ENCODE peak calls at places on chromosomes 13 and 19, in five cellular contexts. One of them, this sample, is unnamed. For H3K9me3, the result is how much of the 10 kb centered on the place peaks cover.

GRCh38 chr13:105616313-105617075 is 919.0 kb downstream of the EFNB2 start:
- DNase-seq in HCT116: no peak
- DNase-seq in Peyer's patch: no peak
- DNase-seq in upper lobe of right lung: no peak
- DNase-seq in lower lobe of right lung: no peak
- DNase-seq in this sample: no peak

GRCh38 chr13:111228262-111229144 is 91.9 kb upstream of the TEX29 start:
- DNase-seq in HCT116: no peak
- DNase-seq in Peyer's patch: no peak
- DNase-seq in upper lobe of right lung: no peak
- DNase-seq in lower lobe of right lung: no peak
- DNase-seq in this sample: no peak

GRCh38 chr13:45046445-45046844 is 57.1 kb downstream of the GPALPP1 start:
- DNase-seq in HCT116: no peak
- DNase-seq in Peyer's patch: no peak
- DNase-seq in upper lobe of right lung: no peak
- DNase-seq in lower lobe of right lung: no peak
- DNase-seq in this sample: no peak

GRCh38 chr19:43651758-43652545 is 12.3 kb upstream of the CADM4 start:
- DNase-seq in HCT116: no peak
- DNase-seq in Peyer's patch: peak
- DNase-seq in upper lobe of right lung: no peak
- DNase-seq in lower lobe of right lung: no peak
- DNase-seq in this sample: no peak

GRCh38 chr19:13951043-13951442 is 1.3 kb upstream of the DCAF15 start:
- DNase-seq in HCT116: no peak
- DNase-seq in Peyer's patch: no peak
- DNase-seq in upper lobe of right lung: no peak
- DNase-seq in lower lobe of right lung: no peak
- DNase-seq in this sample: no peak

GRCh38 chr13:73913043-73913740 is 221.0 kb downstream of the KLF12 start:
- DNase-seq in HCT116: no peak
- DNase-seq in Peyer's patch: no peak
- DNase-seq in upper lobe of right lung: no peak
- DNase-seq in lower lobe of right lung: no peak
- DNase-seq in this sample: no peak

GRCh38 chr19:50300051-50300450 is 29.1 kb downstream of the KCNC3 start:
- DNase-seq in HCT116: no peak
- DNase-seq in Peyer's patch: no peak
- DNase-seq in upper lobe of right lung: no peak
- DNase-seq in lower lobe of right lung: no peak
- DNase-seq in this sample: no peak

GRCh38 chr19:10624585-10624984 is 768 bp upstream of the SLC44A2 start:
- DNase-seq in HCT116: no peak
- DNase-seq in Peyer's patch: no peak
- DNase-seq in upper lobe of right lung: no peak
- DNase-seq in lower lobe of right lung: no peak
- DNase-seq in this sample: no peak

GRCh38 chr13:108987945-108988344 is 358.5 kb downstream of the MYO16 start:
- DNase-seq in HCT116: no peak
- DNase-seq in Peyer's patch: no peak
- DNase-seq in upper lobe of right lung: no peak
- DNase-seq in lower lobe of right lung: no peak
- DNase-seq in this sample: no peak

GRCh38 chr13:66673401-66673800 is 556.7 kb downstream of the PCDH9 start:
- DNase-seq in HCT116: no peak
- DNase-seq in Peyer's patch: no peak
- DNase-seq in upper lobe of right lung: no peak
- DNase-seq in lower lobe of right lung: no peak
- DNase-seq in this sample: no peak

GRCh38 chr13:40313269-40314200 is 352.9 kb downstream of the FOXO1 start:
- DNase-seq in HCT116: no peak
- DNase-seq in Peyer's patch: no peak
- DNase-seq in upper lobe of right lung: no peak
- DNase-seq in lower lobe of right lung: no peak
- DNase-seq in this sample: no peak

GRCh38 chr13:100163375-100163774 is 74.5 kb downstream of the PCCA start:
- DNase-seq in HCT116: no peak
- DNase-seq in Peyer's patch: no peak
- DNase-seq in upper lobe of right lung: no peak
- DNase-seq in lower lobe of right lung: no peak
- DNase-seq in this sample: no peak

GRCh38 chr19:3368848-3369336 is 2.5 kb downstream of the NFIC start:
- DNase-seq in HCT116: no peak
- DNase-seq in Peyer's patch: no peak
- DNase-seq in upper lobe of right lung: no peak
- DNase-seq in lower lobe of right lung: no peak
- DNase-seq in this sample: no peak

GRCh38 chr13:41148421-41149283 is 16.1 kb upstream of the KBTBD6 start:
- DNase-seq in HCT116: no peak
- DNase-seq in Peyer's patch: no peak
- DNase-seq in upper lobe of right lung: no peak
- DNase-seq in lower lobe of right lung: no peak
- DNase-seq in this sample: no peak

GRCh38 chr19:17441241-17442135 is 7.0 kb downstream of the TMEM221 start:
- DNase-seq in HCT116: no peak
- DNase-seq in Peyer's patch: no peak
- DNase-seq in upper lobe of right lung: no peak
- DNase-seq in lower lobe of right lung: no peak
- DNase-seq in this sample: no peak

GRCh38 chr19:9115307-9115813 is at the start of gene OR7G1:
- DNase-seq in HCT116: no peak
- DNase-seq in Peyer's patch: no peak
- DNase-seq in upper lobe of right lung: no peak
- DNase-seq in lower lobe of right lung: no peak
- DNase-seq in this sample: no peak

GRCh38 chr13:101706651-101707050 is 254.2 kb downstream of the ITGBL1 start:
- DNase-seq in HCT116: no peak
- DNase-seq in Peyer's patch: no peak
- DNase-seq in upper lobe of right lung: no peak
- DNase-seq in lower lobe of right lung: no peak
- DNase-seq in this sample: no peak

GRCh38 chr13:80469841-80470378 is 129.0 kb upstream of the SPRY2 start:
- DNase-seq in HCT116: no peak
- DNase-seq in Peyer's patch: no peak
- DNase-seq in upper lobe of right lung: no peak
- DNase-seq in lower lobe of right lung: no peak
- DNase-seq in this sample: no peak

GRCh38 chr13:30835442-30835841 is 70.6 kb upstream of the MEDAG start:
- DNase-seq in HCT116: no peak
- DNase-seq in Peyer's patch: no peak
- DNase-seq in upper lobe of right lung: no peak
- DNase-seq in lower lobe of right lung: no peak
- DNase-seq in this sample: no peak

GRCh38 chr19:4099054-4099764 is 24.7 kb downstream of the MAP2K2 start:
- DNase-seq in HCT116: no peak
- DNase-seq in Peyer's patch: no peak
- DNase-seq in upper lobe of right lung: peak
- DNase-seq in lower lobe of right lung: peak
- DNase-seq in this sample: no peak

GRCh38 chr13:23467048-23467931 is 33.8 kb upstream of the SACS start:
- DNase-seq in HCT116: no peak
- DNase-seq in Peyer's patch: no peak
- DNase-seq in upper lobe of right lung: no peak
- DNase-seq in lower lobe of right lung: no peak
- DNase-seq in this sample: no peak

GRCh38 chr19:23762884-23763711 is 4.4 kb upstream of the ZNF681 start:
- DNase-seq in HCT116: no peak
- DNase-seq in Peyer's patch: peak
- DNase-seq in upper lobe of right lung: peak
- DNase-seq in lower lobe of right lung: peak
- DNase-seq in this sample: peak

GRCh38 chr19:31693870-31694269 is 344.6 kb upstream of the TSHZ3 start:
- DNase-seq in HCT116: no peak
- DNase-seq in Peyer's patch: no peak
- DNase-seq in upper lobe of right lung: no peak
- DNase-seq in lower lobe of right lung: no peak
- DNase-seq in this sample: no peak

GRCh38 chr13:20353973-20354372 is 121.9 kb upstream of the GJB6 start:
- DNase-seq in HCT116: no peak
- DNase-seq in Peyer's patch: no peak
- DNase-seq in upper lobe of right lung: no peak
- DNase-seq in lower lobe of right lung: no peak
- DNase-seq in this sample: no peak

GRCh38 chr13:20340759-20341161 is 108.6 kb upstream of the GJB6 start:
- DNase-seq in HCT116: no peak
- DNase-seq in Peyer's patch: no peak
- DNase-seq in upper lobe of right lung: peak
- DNase-seq in lower lobe of right lung: no peak
- DNase-seq in this sample: no peak

GRCh38 chr13:88707652-88708051 is 1036.5 kb downstream of the SLITRK5 start:
- DNase-seq in HCT116: no peak
- DNase-seq in Peyer's patch: no peak
- DNase-seq in upper lobe of right lung: no peak
- DNase-seq in lower lobe of right lung: no peak
- DNase-seq in this sample: no peak
- H3K9me3 ChIP-seq in HCT116: under half
- H3K9me3 ChIP-seq in Peyer's patch: under half
- H3K9me3 ChIP-seq in upper lobe of right lung: under half
- H3K9me3 ChIP-seq in lower lobe of right lung: under half
- H3K9me3 ChIP-seq in this sample: under half

GRCh38 chr13:48414501-48414900 is 1.6 kb upstream of the LPAR6 start:
- DNase-seq in HCT116: no peak
- DNase-seq in Peyer's patch: no peak
- DNase-seq in upper lobe of right lung: no peak
- DNase-seq in lower lobe of right lung: no peak
- DNase-seq in this sample: no peak

GRCh38 chr13:48412881-48413351 is at the start of gene LPAR6:
- DNase-seq in HCT116: no peak
- DNase-seq in Peyer's patch: no peak
- DNase-seq in upper lobe of right lung: no peak
- DNase-seq in lower lobe of right lung: no peak
- DNase-seq in this sample: no peak

GRCh38 chr13:48411281-48412099 is 1.4 kb downstream of the LPAR6 start:
- DNase-seq in HCT116: no peak
- DNase-seq in Peyer's patch: no peak
- DNase-seq in upper lobe of right lung: no peak
- DNase-seq in lower lobe of right lung: no peak
- DNase-seq in this sample: no peak

GRCh38 chr13:48412100-48412556 is 785 bp downstream of the LPAR6 start:
- DNase-seq in HCT116: no peak
- DNase-seq in Peyer's patch: no peak
- DNase-seq in upper lobe of right lung: no peak
- DNase-seq in lower lobe of right lung: no peak
- DNase-seq in this sample: no peak

GRCh38 chr13:48415516-48415915 is 2.6 kb upstream of the LPAR6 start:
- DNase-seq in HCT116: no peak
- DNase-seq in Peyer's patch: no peak
- DNase-seq in upper lobe of right lung: no peak
- DNase-seq in lower lobe of right lung: no peak
- DNase-seq in this sample: no peak
- H3K9me3 ChIP-seq in HCT116: under half
- H3K9me3 ChIP-seq in Peyer's patch: under half
- H3K9me3 ChIP-seq in upper lobe of right lung: under half
- H3K9me3 ChIP-seq in lower lobe of right lung: under half
- H3K9me3 ChIP-seq in this sample: under half

DNA sequence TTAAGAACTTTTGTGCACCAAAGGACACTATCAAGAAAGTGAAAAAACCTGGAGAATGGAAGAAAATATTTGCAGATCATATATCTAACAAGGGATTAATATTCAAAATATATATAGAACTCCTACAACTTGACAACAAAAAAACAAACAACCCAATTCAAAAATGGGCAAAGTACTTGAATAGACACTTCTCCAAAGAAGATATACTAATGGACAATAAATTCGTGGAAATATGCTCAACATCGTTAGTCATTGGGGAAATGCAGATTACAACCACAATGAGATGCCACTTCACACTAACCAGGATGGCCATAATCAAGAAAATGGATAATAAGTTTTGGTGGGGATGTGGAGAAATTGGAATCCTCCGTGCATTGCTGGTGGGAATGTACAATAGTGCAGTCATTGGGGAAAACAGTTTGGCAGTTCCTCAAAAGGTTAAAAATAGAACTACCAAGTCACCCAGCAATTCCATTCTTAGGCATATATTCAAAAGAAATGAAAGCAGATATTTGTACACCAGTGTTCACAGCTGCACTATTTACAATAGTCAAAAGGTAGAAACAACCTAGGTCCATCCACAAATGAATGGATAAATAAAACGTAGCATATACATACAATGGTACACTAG is 2.2 kb upstream of the LSR start:
- DNase-seq in HCT116: no peak
- DNase-seq in Peyer's patch: no peak
- DNase-seq in upper lobe of right lung: no peak
- DNase-seq in lower lobe of right lung: no peak
- DNase-seq in this sample: no peak
- H3K9me3 ChIP-seq in HCT116: under half
- H3K9me3 ChIP-seq in Peyer's patch: under half
- H3K9me3 ChIP-seq in upper lobe of right lung: under half
- H3K9me3 ChIP-seq in lower lobe of right lung: under half
- H3K9me3 ChIP-seq in this sample: under half

GRCh38 chr19:22601906-22602630 is 32.1 kb upstream of the ZNF492 start:
- DNase-seq in HCT116: no peak
- DNase-seq in Peyer's patch: no peak
- DNase-seq in upper lobe of right lung: no peak
- DNase-seq in lower lobe of right lung: no peak
- DNase-seq in this sample: no peak
- H3K9me3 ChIP-seq in HCT116: under half
- H3K9me3 ChIP-seq in Peyer's patch: under half
- H3K9me3 ChIP-seq in upper lobe of right lung: under half
- H3K9me3 ChIP-seq in lower lobe of right lung: under half
- H3K9me3 ChIP-seq in this sample: under half

GRCh38 chr19:12198136-12198535 is 35.2 kb downstream of the ZNF136 start:
- DNase-seq in HCT116: no peak
- DNase-seq in Peyer's patch: no peak
- DNase-seq in upper lobe of right lung: no peak
- DNase-seq in lower lobe of right lung: no peak
- DNase-seq in this sample: no peak

GRCh38 chr19:12194827-12195500 is 32.1 kb downstream of the ZNF136 start:
- DNase-seq in HCT116: no peak
- DNase-seq in Peyer's patch: peak
- DNase-seq in upper lobe of right lung: peak
- DNase-seq in lower lobe of right lung: peak
- DNase-seq in this sample: peak

GRCh38 chr19:12200020-12200419 is 37.1 kb downstream of the ZNF136 start:
- DNase-seq in HCT116: no peak
- DNase-seq in Peyer's patch: no peak
- DNase-seq in upper lobe of right lung: no peak
- DNase-seq in lower lobe of right lung: no peak
- DNase-seq in this sample: no peak

DNA sequence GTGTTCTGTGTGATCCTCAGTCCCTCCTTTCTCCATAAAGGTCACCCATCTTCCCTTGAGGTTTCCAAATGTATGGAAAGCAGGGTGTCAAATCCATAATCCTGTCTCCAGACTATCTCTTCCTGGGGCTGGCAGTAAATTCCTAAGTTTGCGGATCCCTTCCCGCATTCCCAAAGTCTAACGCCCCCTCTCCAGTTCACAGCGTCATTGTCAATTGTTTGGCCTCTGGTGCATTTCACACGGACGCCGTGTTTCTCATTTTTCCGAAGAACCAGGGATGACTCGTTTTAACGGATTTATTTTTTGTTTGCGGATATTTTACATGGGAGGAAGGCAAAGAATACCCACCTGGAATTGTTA is 32.6 kb downstream of the ZNF136 start:
- DNase-seq in HCT116: no peak
- DNase-seq in Peyer's patch: no peak
- DNase-seq in upper lobe of right lung: no peak
- DNase-seq in lower lobe of right lung: no peak
- DNase-seq in this sample: no peak
- H3K9me3 ChIP-seq in HCT116: under half
- H3K9me3 ChIP-seq in Peyer's patch: under half
- H3K9me3 ChIP-seq in upper lobe of right lung: under half
- H3K9me3 ChIP-seq in lower lobe of right lung: half or more
- H3K9me3 ChIP-seq in this sample: under half

This sample was measured in T-helper 17 cell.